ENCODE peak calls at places on chromosomes 13 and 19, in six cellular contexts. F is progenitor cell of endocrine pancreas; J is activated CD8-positive, alpha-beta memory T cell treated with anti-CD3 and anti-CD28 coated beads for 1 hour; Z is non-pigmented ciliary epithelial cell; L is GDM1; A is astrocyte. X is an unnamed sample.
A peak's percentile ranks its signal among the peaks of the same experiment; 100 is the strongest.

GRCh38 chr13:113647351-113648217 is 10.4 kb downstream of the ATP4B start:
- DNase-seq in F (no peak), J (no peak), Z (no peak), L (no peak), A (peak; percentile 20), X (no peak)

GRCh38 chr13:30745917-30746686 is 10.8 kb downstream of the ALOX5AP start:
- DNase-seq in F (no peak), J (no peak), Z (no peak), L (peak; percentile 50), A (no peak), X (no peak)

GRCh38 chr19:48321372-48321621 is 4.1 kb upstream of the EMP3 start:
- DNase-seq in F (peak; percentile 91), J (peak; percentile 95), Z (no peak), L (peak; percentile 93), A (peak; percentile 81), X (peak; percentile 96)

GRCh38 chr19:12913011-12913561 is 6.0 kb downstream of the SYCE2 start:
- DNase-seq in F (no peak), J (no peak), Z (no peak), L (no peak), A (peak; percentile 36), X (no peak)

GRCh38 chr13:30846311-30846710 is 59.8 kb upstream of the MEDAG start:
- DNase-seq in F (no peak), J (no peak), Z (no peak), L (no peak), A (peak; percentile 92), X (no peak)

GRCh38 chr13:73368608-73369007 is 309.8 kb downstream of the KLF5 start:
- DNase-seq in F (no peak), J (no peak), Z (no peak), L (no peak), A (no peak), X (no peak)

GRCh38 chr13:40130871-40131636 is 475.6 kb downstream of the COG6 start:
- DNase-seq in F (no peak), J (no peak), Z (no peak), L (no peak), A (peak; percentile 56), X (no peak)

GRCh38 chr19:35214766-35215422 is 13.6 kb downstream of the FAM187B start:
- DNase-seq in F (no peak), J (no peak), Z (no peak), L (no peak), A (no peak), X (no peak)

GRCh38 chr13:114043421-114044053 is 69.7 kb upstream of the C13orf46 start:
- DNase-seq in F (no peak), J (no peak), Z (no peak), L (no peak), A (peak; percentile 86), X (peak; percentile 25)